ENCODE peak calls at places on chromosomes 1 and 21, in nine cellular contexts. One of them, this sample, is unnamed.
A peak's percentile ranks its signal among the peaks of the same experiment; 100 is the strongest.

GRCh38 chr1:231919900-231920299 is 293.3 kb downstream of the DISC1 start:
- DNase-seq in left cardiac atrium: no peak
- DNase-seq in left ventricle myocardium inferior: no peak
- DNase-seq in NCI-H1092 treated with DMSO at 0.1 percent for 48 hours: no peak
- DNase-seq in HEK293T: no peak
- DNase-seq in NCI-H146: no peak
- DNase-seq in amygdala: no peak
- DNase-seq in activated CD8-positive, alpha-beta memory T cell treated with anti-CD3 and anti-CD28 coated beads for 1 hour: no peak
- DNase-seq in SHP77: no peak
- DNase-seq in this sample: no peak

GRCh38 chr21:45552696-45553391 is 10.6 kb upstream of the SLC19A1 start:
- DNase-seq in left cardiac atrium: peak; percentile 14
- DNase-seq in left ventricle myocardium inferior: peak; percentile 11
- DNase-seq in NCI-H1092 treated with DMSO at 0.1 percent for 48 hours: no peak
- DNase-seq in HEK293T: no peak
- DNase-seq in NCI-H146: no peak
- DNase-seq in amygdala: no peak
- DNase-seq in activated CD8-positive, alpha-beta memory T cell treated with anti-CD3 and anti-CD28 coated beads for 1 hour: no peak
- DNase-seq in SHP77: no peak
- DNase-seq in this sample: no peak

GRCh38 chr1:94772230-94772641 is 47.9 kb upstream of the SLC44A3 start:
- DNase-seq in left cardiac atrium: no peak
- DNase-seq in left ventricle myocardium inferior: no peak
- DNase-seq in NCI-H1092 treated with DMSO at 0.1 percent for 48 hours: no peak
- DNase-seq in HEK293T: no peak
- DNase-seq in NCI-H146: no peak
- DNase-seq in amygdala: no peak
- DNase-seq in activated CD8-positive, alpha-beta memory T cell treated with anti-CD3 and anti-CD28 coated beads for 1 hour: no peak
- DNase-seq in SHP77: no peak
- DNase-seq in this sample: peak; percentile 89

GRCh38 chr1:117008675-117009074 is 7.1 kb downstream of the CD101 start:
- DNase-seq in left cardiac atrium: no peak
- DNase-seq in left ventricle myocardium inferior: no peak
- DNase-seq in NCI-H1092 treated with DMSO at 0.1 percent for 48 hours: no peak
- DNase-seq in HEK293T: no peak
- DNase-seq in NCI-H146: no peak
- DNase-seq in amygdala: no peak
- DNase-seq in activated CD8-positive, alpha-beta memory T cell treated with anti-CD3 and anti-CD28 coated beads for 1 hour: no peak
- DNase-seq in SHP77: no peak
- DNase-seq in this sample: no peak

GRCh38 chr1:173295995-173296394 is 88.9 kb upstream of the TNFSF4 start:
- DNase-seq in left cardiac atrium: no peak
- DNase-seq in left ventricle myocardium inferior: no peak
- DNase-seq in NCI-H1092 treated with DMSO at 0.1 percent for 48 hours: no peak
- DNase-seq in HEK293T: no peak
- DNase-seq in NCI-H146: no peak
- DNase-seq in amygdala: no peak
- DNase-seq in activated CD8-positive, alpha-beta memory T cell treated with anti-CD3 and anti-CD28 coated beads for 1 hour: no peak
- DNase-seq in SHP77: no peak
- DNase-seq in this sample: no peak

GRCh38 chr1:167922023-167922422 is 8.1 kb upstream of the ADCY10 start:
- DNase-seq in left cardiac atrium: no peak
- DNase-seq in left ventricle myocardium inferior: no peak
- DNase-seq in NCI-H1092 treated with DMSO at 0.1 percent for 48 hours: no peak
- DNase-seq in HEK293T: no peak
- DNase-seq in NCI-H146: no peak
- DNase-seq in amygdala: no peak
- DNase-seq in activated CD8-positive, alpha-beta memory T cell treated with anti-CD3 and anti-CD28 coated beads for 1 hour: no peak
- DNase-seq in SHP77: no peak
- DNase-seq in this sample: no peak

GRCh38 chr1:193104496-193104905 is 713 bp downstream of the GLRX2 start:
- DNase-seq in left cardiac atrium: peak; percentile 62
- DNase-seq in left ventricle myocardium inferior: peak; percentile 43
- DNase-seq in NCI-H1092 treated with DMSO at 0.1 percent for 48 hours: peak; percentile 53
- DNase-seq in HEK293T: peak; percentile 55
- DNase-seq in NCI-H146: peak; percentile 64
- DNase-seq in amygdala: peak; percentile 47
- DNase-seq in activated CD8-positive, alpha-beta memory T cell treated with anti-CD3 and anti-CD28 coated beads for 1 hour: no peak
- DNase-seq in SHP77: peak; percentile 29
- DNase-seq in this sample: peak; percentile 78

GRCh38 chr1:53625766-53626520 is 113.0 kb downstream of the GLIS1 start:
- DNase-seq in left cardiac atrium: no peak
- DNase-seq in left ventricle myocardium inferior: no peak
- DNase-seq in NCI-H1092 treated with DMSO at 0.1 percent for 48 hours: no peak
- DNase-seq in HEK293T: no peak
- DNase-seq in NCI-H146: no peak
- DNase-seq in amygdala: no peak
- DNase-seq in activated CD8-positive, alpha-beta memory T cell treated with anti-CD3 and anti-CD28 coated beads for 1 hour: no peak
- DNase-seq in SHP77: no peak
- DNase-seq in this sample: no peak

GRCh38 chr1:36889846-36890245 is 144.5 kb downstream of the GRIK3 start:
- DNase-seq in left cardiac atrium: no peak
- DNase-seq in left ventricle myocardium inferior: no peak
- DNase-seq in NCI-H1092 treated with DMSO at 0.1 percent for 48 hours: no peak
- DNase-seq in HEK293T: no peak
- DNase-seq in NCI-H146: no peak
- DNase-seq in amygdala: no peak
- DNase-seq in activated CD8-positive, alpha-beta memory T cell treated with anti-CD3 and anti-CD28 coated beads for 1 hour: no peak
- DNase-seq in SHP77: no peak
- DNase-seq in this sample: no peak

GRCh38 chr1:233255145-233255544 is 40.4 kb downstream of the PCNX2 start:
- DNase-seq in left cardiac atrium: no peak
- DNase-seq in left ventricle myocardium inferior: no peak
- DNase-seq in NCI-H1092 treated with DMSO at 0.1 percent for 48 hours: no peak
- DNase-seq in HEK293T: no peak
- DNase-seq in NCI-H146: no peak
- DNase-seq in amygdala: no peak
- DNase-seq in activated CD8-positive, alpha-beta memory T cell treated with anti-CD3 and anti-CD28 coated beads for 1 hour: no peak
- DNase-seq in SHP77: no peak
- DNase-seq in this sample: no peak

GRCh38 chr1:199701731-199702130 is 325.8 kb upstream of the NR5A2 start:
- DNase-seq in left cardiac atrium: no peak
- DNase-seq in left ventricle myocardium inferior: no peak
- DNase-seq in NCI-H1092 treated with DMSO at 0.1 percent for 48 hours: no peak
- DNase-seq in HEK293T: no peak
- DNase-seq in NCI-H146: no peak
- DNase-seq in amygdala: no peak
- DNase-seq in activated CD8-positive, alpha-beta memory T cell treated with anti-CD3 and anti-CD28 coated beads for 1 hour: no peak
- DNase-seq in SHP77: no peak
- DNase-seq in this sample: no peak